ENCODE peak calls at places on chromosomes 13 and 19, in eight cellular contexts. F, I, Y, W, G, D, C and X are unnamed samples.

GRCh38 chr19:50759886-50760285 is 10.4 kb upstream of the GPR32 start:
- DNase-seq in F (peak; percentile 79), I (peak; percentile 2), Y (no peak), W (peak; percentile 32), G (peak; percentile 65), D (peak; percentile 90), C (peak; percentile 23), X (no peak)

GRCh38 chr19:18477974-18478373 is 40.0 kb upstream of the ISYNA1 start:
- DNase-seq in F (no peak), I (no peak), Y (no peak), W (no peak), G (no peak), D (peak; percentile 30), C (no peak), X (no peak)

GRCh38 chr19:18239303-18239702 is 13.1 kb upstream of the PDE4C start:
- DNase-seq in F (peak; percentile 74), I (no peak), Y (peak; percentile 56), W (no peak), G (no peak), D (peak; percentile 82), C (peak; percentile 46), X (no peak)

GRCh38 chr13:78460176-78460575 is 143.2 kb downstream of the POU4F1 start:
- DNase-seq in F (no peak), I (no peak), Y (no peak), W (no peak), G (no peak), D (no peak), C (no peak), X (no peak)

GRCh38 chr13:64855506-64855905 is 2374.6 kb downstream of the PCDH9 start:
- DNase-seq in F (no peak), I (peak; percentile 56), Y (no peak), W (peak; percentile 37), G (no peak), D (no peak), C (no peak), X (peak; percentile 50)

GRCh38 chr13:109145631-109146030 is 516.2 kb downstream of the MYO16 start:
- DNase-seq in F (peak; percentile 70), I (peak; percentile 64), Y (no peak), W (peak; percentile 72), G (peak; percentile 64), D (peak; percentile 90), C (peak; percentile 70), X (peak; percentile 45)

GRCh38 chr13:88281846-88282245 is 610.7 kb downstream of the SLITRK5 start:
- DNase-seq in F (no peak), I (no peak), Y (no peak), W (no peak), G (no peak), D (no peak), C (no peak), X (no peak)

GRCh38 chr13:85738696-85739320 is 60.4 kb downstream of the SLITRK6 start:
- DNase-seq in F (no peak), I (peak; percentile 2), Y (no peak), W (peak; percentile 29), G (no peak), D (no peak), C (no peak), X (no peak)

DNA sequence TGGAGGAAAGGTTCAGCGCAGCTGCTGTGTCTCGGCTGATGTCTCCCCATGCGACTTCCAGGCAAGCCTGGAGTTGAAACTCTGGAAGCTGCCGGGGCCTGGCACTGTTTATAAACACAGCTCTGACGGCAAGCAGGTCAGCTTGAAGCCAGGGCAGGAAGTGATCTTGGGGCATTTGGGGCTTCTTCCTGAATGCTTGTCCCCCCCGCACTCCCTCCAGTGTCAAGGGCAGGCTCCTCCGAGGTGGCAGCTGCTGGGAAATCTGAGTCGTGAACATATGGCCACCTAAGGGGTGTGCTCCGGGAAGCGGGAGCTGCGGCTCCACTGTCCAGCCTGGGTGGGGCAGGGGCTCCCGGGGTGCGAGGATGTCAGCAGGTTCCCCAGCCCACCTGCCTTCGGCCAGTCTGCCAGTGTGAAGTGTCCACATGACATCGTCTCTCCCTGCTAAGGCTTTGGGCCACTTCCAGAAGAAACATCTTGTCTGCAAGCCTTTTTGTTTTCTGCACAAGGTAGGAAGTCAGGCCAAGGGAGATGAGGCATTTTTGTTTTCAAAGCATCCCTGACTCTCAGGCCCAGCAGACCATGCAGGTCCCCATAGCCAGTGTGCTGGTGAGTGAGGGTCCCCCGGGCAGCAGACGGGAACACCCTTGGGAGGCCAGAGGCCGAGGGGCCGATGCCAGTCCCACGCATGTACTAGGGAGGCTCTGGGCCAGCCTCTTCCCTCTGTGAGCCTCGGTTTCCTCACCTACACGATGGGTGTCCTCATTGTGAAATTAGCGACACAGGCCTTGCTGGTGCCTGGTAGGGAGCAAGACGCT is 2.7 kb downstream of the PIAS4 start:
- DNase-seq in F (no peak), I (no peak), Y (no peak), W (peak; percentile 46), G (no peak), D (peak; percentile 85), C (no peak), X (no peak)
- H3K27ac ChIP-seq in F (peak overlapping the region; percentile 55), I (no peak overlapping the region), Y (no peak overlapping the region), W (peak overlapping the region; percentile 17), G (no peak overlapping the region), D (no peak overlapping the region), C (no peak overlapping the region), X (no peak overlapping the region)

DNA sequence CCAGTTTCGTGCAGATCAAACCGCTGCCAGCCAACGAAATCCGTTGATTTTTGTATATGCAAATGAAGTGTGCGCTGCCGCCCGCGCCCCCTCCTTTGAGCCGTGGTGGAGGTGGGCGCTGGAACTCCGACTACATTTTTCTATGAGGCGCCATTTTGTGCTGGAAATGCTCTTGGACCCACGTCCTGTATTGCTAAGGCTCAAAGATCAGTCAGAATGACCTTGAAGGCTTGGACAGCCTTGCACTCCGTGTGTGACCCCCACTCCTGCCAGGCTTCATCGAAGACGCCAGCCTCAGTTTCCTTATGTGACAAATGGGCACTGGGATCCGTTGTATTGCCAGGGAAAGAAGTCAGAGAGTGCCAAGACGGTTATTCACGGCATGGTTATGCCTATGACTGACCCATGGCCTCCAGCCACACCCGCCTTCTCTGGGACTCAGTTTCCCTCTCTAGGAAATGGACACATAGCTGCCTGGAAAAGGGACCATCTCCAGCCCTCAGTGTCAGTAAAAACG is 790 bp upstream of the UBE2S start:
- DNase-seq in F (no peak), I (no peak), Y (no peak), W (no peak), G (no peak), D (no peak), C (no peak), X (no peak)
- H2AFZ ChIP-seq in F (no peak overlapping the region), I (peak overlapping the region; percentile 98), Y (no peak overlapping the region), W (peak overlapping the region; percentile 96), G (peak overlapping the region; percentile 85), D (peak overlapping the region; percentile 91), C (no peak overlapping the region), X (peak overlapping the region; percentile 91)

GRCh38 chr13:73772449-73773186 is 361.6 kb downstream of the KLF12 start:
- DNase-seq in F (no peak), I (no peak), Y (no peak), W (no peak), G (no peak), D (no peak), C (no peak), X (no peak)

GRCh38 chr13:73765651-73766384 is 368.4 kb downstream of the KLF12 start:
- DNase-seq in F (peak; percentile 87), I (peak; percentile 87), Y (peak; percentile 81), W (peak; percentile 58), G (no peak), D (no peak), C (peak; percentile 91), X (peak; percentile 79)

GRCh38 chr13:73767191-73767741 is 366.9 kb downstream of the KLF12 start:
- DNase-seq in F (peak; percentile 87), I (peak; percentile 45), Y (peak; percentile 59), W (peak; percentile 70), G (no peak), D (no peak), C (peak; percentile 91), X (peak; percentile 27)

GRCh38 chr13:73767747-73768315 is 366.4 kb downstream of the KLF12 start:
- DNase-seq in F (peak; percentile 59), I (no peak), Y (no peak), W (no peak), G (no peak), D (no peak), C (peak; percentile 50), X (no peak)
- H3K27ac ChIP-seq in F (peak overlapping the region; percentile 84), I (no peak overlapping the region), Y (peak overlapping the region; percentile 27), W (no peak overlapping the region), G (no peak overlapping the region), D (no peak overlapping the region), C (peak overlapping the region; percentile 90), X (no peak overlapping the region)

GRCh38 chr19:57769345-57770131 is at the start of gene ZNF586:
- DNase-seq in F (peak; percentile 99), I (peak; percentile 94), Y (peak; percentile 95), W (peak; percentile 93), G (peak; percentile 90), D (peak; percentile 99), C (peak; percentile 97), X (peak; percentile 91)
- H2AFZ ChIP-seq in F (peak within 1 kb of the TSS; percentile 66), I (peak within 1 kb of the TSS; percentile 87), Y (no peak within 1 kb of the TSS), W (peak within 1 kb of the TSS; percentile 91), G (peak within 1 kb of the TSS; percentile 78), D (peak within 1 kb of the TSS; percentile 94), C (peak within 1 kb of the TSS; percentile 56), X (peak within 1 kb of the TSS; percentile 83)

DNA sequence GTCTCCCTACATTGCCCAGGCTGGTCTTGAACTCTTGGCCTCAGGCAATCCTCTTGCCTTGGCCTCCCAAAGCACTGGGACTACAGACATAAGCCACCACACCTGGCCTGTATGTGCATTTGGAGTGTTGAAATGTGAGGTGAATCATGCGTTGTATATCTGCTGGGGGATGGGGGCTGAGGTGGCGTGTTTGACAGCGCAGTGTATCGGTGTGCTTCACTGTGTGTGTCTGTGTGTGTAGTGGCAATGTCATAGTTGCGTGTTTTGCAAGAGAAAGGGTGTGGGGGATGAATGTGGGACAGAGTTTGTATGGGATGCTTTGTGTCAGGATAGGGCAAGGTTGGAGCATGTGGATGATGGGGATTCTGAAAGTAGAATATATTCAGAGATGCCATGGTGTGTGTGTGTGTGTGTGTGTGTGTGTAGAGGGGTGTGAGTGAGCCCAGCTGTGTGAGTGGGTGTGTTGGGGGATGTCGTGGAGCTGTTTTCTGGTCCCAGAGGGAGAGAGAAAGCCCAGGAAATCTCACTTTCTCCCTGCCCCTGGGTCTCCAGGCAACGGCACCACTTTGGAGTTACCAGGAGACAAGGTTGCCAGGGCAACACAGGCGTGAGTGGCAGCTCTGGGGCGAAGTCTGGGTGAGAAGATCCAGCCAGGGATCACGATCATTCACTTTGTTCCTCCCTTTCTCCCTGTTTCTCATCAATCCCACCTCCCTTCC is 1.1 kb upstream of the SWSAP1 start:
- DNase-seq in F (peak; percentile 84), I (peak; percentile 36), Y (peak; percentile 74), W (no peak), G (no peak), D (peak; percentile 37), C (peak; percentile 92), X (peak; percentile 25)
- H3K27ac ChIP-seq in F (peak overlapping the region; percentile 29), I (no peak overlapping the region), Y (no peak overlapping the region), W (no peak overlapping the region), G (no peak overlapping the region), D (no peak overlapping the region), C (no peak overlapping the region), X (no peak overlapping the region)

GRCh38 chr13:84187626-84188025 is 305.4 kb upstream of the SLITRK1 start:
- DNase-seq in F (no peak), I (no peak), Y (no peak), W (no peak), G (no peak), D (no peak), C (no peak), X (no peak)
- H2AFZ ChIP-seq in F (no peak overlapping the region), I (no peak overlapping the region), Y (no peak overlapping the region), W (no peak overlapping the region), G (no peak overlapping the region), D (no peak overlapping the region), C (no peak overlapping the region), X (no peak overlapping the region)

GRCh38 chr13:113641426-113641825 is 16.6 kb downstream of the ATP4B start:
- DNase-seq in F (no peak), I (no peak), Y (no peak), W (no peak), G (no peak), D (no peak), C (no peak), X (no peak)
- H3K27ac ChIP-seq in F (no peak overlapping the region), I (no peak overlapping the region), Y (no peak overlapping the region), W (no peak overlapping the region), G (no peak overlapping the region), D (no peak overlapping the region), C (no peak overlapping the region), X (no peak overlapping the region)